ENCODE peak calls at places on chromosomes 13 and 19, in six cellular contexts. N is astrocyte of the spinal cord; I is activated CD4-positive, alpha-beta T cell treated with anti-CD3 and anti-CD28 coated beads, Interleukin-2, amount 50 U/mL, for 1 hour; C is ELR; A is T-cell; Q is adrenal gland. H is an unnamed sample.

GRCh38 chr13:44159633-44160279 is 213.9 kb upstream of the SERP2 start:
- DNase-seq in N (peak; percentile 35), A (no peak), I (no peak), C (peak; percentile 79), Q (no peak), H (no peak)

GRCh38 chr19:52891336-52891735 is 6.1 kb downstream of the ZNF320 start:
- DNase-seq in Q (no peak), A (no peak), N (no peak), I (no peak), C (no peak), H (no peak)

GRCh38 chr13:20461860-20462532 is 63.7 kb downstream of the CRYL1 start:
- DNase-seq in Q (no peak), N (no peak), I (no peak), A (no peak), C (no peak), H (no peak)

GRCh38 chr19:2150794-2151338 is 500 bp downstream of the AP3D1 start:
- DNase-seq in C (no peak), A (no peak), N (no peak), Q (peak; percentile 33), I (peak; percentile 16), H (no peak)

GRCh38 chr13:75566658-75567057 is 17.1 kb downstream of the UCHL3 start:
- DNase-seq in Q (no peak), I (no peak), A (no peak), N (peak; percentile 67), C (peak; percentile 69), H (no peak)

GRCh38 chr13:20684535-20684934 is 19.0 kb upstream of the IL17D start:
- DNase-seq in N (no peak), C (peak; percentile 24), A (no peak), Q (no peak), I (no peak), H (no peak)

GRCh38 chr19:48490980-48491792 is 20.4 kb downstream of the LMTK3 start:
- DNase-seq in Q (peak; percentile 40), I (peak; percentile 55), A (peak; percentile 22), C (peak; percentile 40), N (no peak), H (no peak)

GRCh38 chr19:18251587-18252369 is 22.5 kb downstream of the IQCN start:
- DNase-seq in N (peak; percentile 53), Q (peak; percentile 74), A (peak; percentile 73), C (peak; percentile 72), I (peak; percentile 84), H (peak; percentile 52)

GRCh38 chr13:46622013-46622917 is 69.3 kb downstream of the LRCH1 start:
- DNase-seq in C (no peak), I (no peak), N (no peak), A (no peak), Q (no peak), H (no peak)

GRCh38 chr19:2494447-2495129 is 18.7 kb downstream of the GADD45B start:
- DNase-seq in A (no peak), C (peak; percentile 71), I (peak; percentile 74), N (peak; percentile 88), Q (peak; percentile 87), H (no peak)

GRCh38 chr13:113216165-113217056 is 7.0 kb downstream of the CUL4A start:
- DNase-seq in N (peak; percentile 86), I (no peak), C (peak; percentile 71), A (no peak), Q (peak; percentile 82), H (no peak)

GRCh38 chr13:34467450-34468083 is 474.5 kb upstream of the NBEA start:
- DNase-seq in N (no peak), C (no peak), I (no peak), Q (no peak), A (no peak), H (no peak)

GRCh38 chr13:107441279-107441678 is 774.1 kb downstream of the LIG4 start:
- DNase-seq in Q (no peak), A (no peak), N (peak; percentile 85), C (peak; percentile 33), I (no peak), H (no peak)

GRCh38 chr13:20451397-20451796 is 74.3 kb downstream of the CRYL1 start:
- DNase-seq in C (no peak), I (no peak), A (no peak), Q (no peak), N (no peak), H (no peak)

GRCh38 chr13:74040200-74040599 is 94.0 kb downstream of the KLF12 start:
- DNase-seq in I (no peak), Q (peak; percentile 33), C (peak; percentile 49), N (peak; percentile 29), A (no peak), H (no peak)

GRCh38 chr13:43522788-43523187 is 264.0 kb downstream of the ENOX1 start:
- DNase-seq in Q (no peak), N (peak; percentile 87), A (no peak), I (no peak), C (peak; percentile 13), H (no peak)

GRCh38 chr13:37202264-37202663 is 96.8 kb upstream of the CSNK1A1L start:
- DNase-seq in A (no peak), N (no peak), Q (no peak), C (peak; percentile 41), I (no peak), H (no peak)

GRCh38 chr13:39284801-39285388 is 246.6 kb downstream of the NHLRC3 start:
- DNase-seq in N (no peak), I (no peak), C (peak; percentile 10), Q (no peak), A (no peak), H (no peak)

GRCh38 chr19:27971869-27972268 is 1241.1 kb downstream of the UQCRFS1 start:
- DNase-seq in Q (no peak), N (no peak), A (no peak), C (no peak), I (no peak), H (no peak)

GRCh38 chr13:24493356-24493755 is 19.2 kb downstream of the PARP4 start:
- DNase-seq in C (no peak), I (no peak), N (no peak), A (no peak), Q (no peak), H (no peak)

GRCh38 chr19:34766386-34766785 is 6.6 kb downstream of the ZNF599 start:
- DNase-seq in I (no peak), N (no peak), C (peak; percentile 44), A (no peak), Q (no peak), H (no peak)

GRCh38 chr13:30255696-30256095 is 51.7 kb downstream of the KATNAL1 start:
- DNase-seq in A (no peak), I (no peak), N (no peak), Q (no peak), C (peak; percentile 12), H (no peak)

GRCh38 chr13:37011788-37012187 is 11.2 kb downstream of the EXOSC8 start:
- DNase-seq in Q (no peak), I (no peak), A (no peak), C (no peak), N (no peak), H (no peak)